ENCODE peak calls at places on chromosomes 3 and 15, in five cellular contexts. M is A549, Y is HepG2, D is endothelial cell of umbilical vein, U is GM12878. B is an unnamed sample.

GRCh38 chr3:55629432-55629831 is 142.3 kb upstream of the WNT5A start:
- DNase-seq in D (no peak), U (no peak), M (no peak), Y (no peak), B (no peak)

GRCh38 chr3:123343296-123344174 is 105.4 kb downstream of the ADCY5 start:
- DNase-seq in Y (no peak), U (no peak), M (no peak), D (no peak), B (no peak)

GRCh38 chr15:34109775-34110663 is 8.1 kb downstream of the PGBD4 start:
- DNase-seq in M (peak), U (no peak), Y (peak), D (peak), B (peak)

GRCh38 chr3:10955694-10956453 is 36.7 kb upstream of the SLC6A1 start:
- DNase-seq in D (no peak), Y (no peak), U (no peak), M (no peak), B (no peak)

GRCh38 chr3:20945892-20946291 is 759.9 kb upstream of the SGO1 start:
- DNase-seq in D (no peak), U (no peak), M (no peak), Y (no peak), B (no peak)

GRCh38 chr15:63038926-63039673 is 3.4 kb upstream of the TPM1 start:
- DNase-seq in D (no peak), Y (no peak), U (no peak), M (no peak), B (no peak)

GRCh38 chr3:181313379-181313778 is 323.8 kb upstream of the DNAJC19 start:
- DNase-seq in Y (no peak), M (no peak), D (no peak), U (no peak), B (no peak)

GRCh38 chr3:99859855-99860254 is 42.2 kb downstream of the CMSS1 start:
- DNase-seq in U (no peak), M (no peak), Y (no peak), D (peak), B (no peak)

GRCh38 chr3:165464736-165465135 is 268.6 kb upstream of the SLITRK3 start:
- DNase-seq in D (no peak), Y (no peak), U (no peak), M (no peak), B (no peak)

GRCh38 chr3:165459924-165460540 is 263.8 kb upstream of the SLITRK3 start:
- DNase-seq in U (no peak), M (peak), D (no peak), Y (no peak), B (no peak)

GRCh38 chr3:165463546-165463945 is 267.4 kb upstream of the SLITRK3 start:
- DNase-seq in U (no peak), M (no peak), Y (no peak), D (no peak), B (no peak)

GRCh38 chr3:165459111-165459510 is 262.9 kb upstream of the SLITRK3 start:
- DNase-seq in D (no peak), M (no peak), Y (no peak), U (no peak), B (no peak)

GRCh38 chr3:165462616-165463334 is 266.6 kb upstream of the SLITRK3 start:
- DNase-seq in D (no peak), M (no peak), U (no peak), Y (no peak), B (no peak)
- TF ChIP-seq MYC in D (no peak), M (no peak), U (no peak), Y (no peak), B (no peak)

GRCh38 chr15:50358805-50359204 is 3.8 kb upstream of the GABPB1 start:
- DNase-seq in U (no peak), M (peak), Y (peak), D (peak), B (peak)
- TF ChIP-seq CTCF in U (peak), M (peak), Y (peak), D (peak), B (peak)

GRCh38 chr3:155772801-155773200 is 27.9 kb upstream of the PLCH1 start:
- DNase-seq in D (no peak), U (no peak), Y (no peak), M (no peak), B (no peak)
- TF ChIP-seq MYC in D (no peak), U (no peak), Y (no peak), M (no peak), B (no peak)

GRCh38 chr3:30751610-30752299 is 142.7 kb downstream of the GADL1 start:
- DNase-seq in Y (peak), M (no peak), D (peak), U (peak), B (peak)
- TF ChIP-seq CTCF in Y (peak), M (peak), D (peak), U (no peak), B (peak)